ENCODE peak calls at places on chromosomes 16 and 17, in eight cellular contexts. W, J, F, L, C, T, Z and Y are unnamed samples.

GRCh38 chr16:56869513-56870270 is 4.7 kb downstream of the SLC12A3 start:
- DNase-seq in F (peak), J (peak), T (no peak), C (no peak), L (no peak), Z (no peak), W (peak), Y (peak)

GRCh38 chr17:699350-699749 is 15.3 kb downstream of the VPS53 start:
- DNase-seq in Z (no peak), F (no peak), W (no peak), C (no peak), J (no peak), T (no peak), L (no peak), Y (no peak)

GRCh38 chr16:55506708-55507107 is 2.2 kb upstream of the LPCAT2 start:
- DNase-seq in L (no peak), J (no peak), T (no peak), W (no peak), C (no peak), F (no peak), Z (no peak), Y (no peak)

GRCh38 chr17:39719966-39720365 is 10.4 kb downstream of the MIEN1 start:
- DNase-seq in C (no peak), J (no peak), T (no peak), Z (no peak), F (no peak), W (no peak), L (no peak), Y (no peak)

GRCh38 chr16:81745704-81746558 is 33.2 kb upstream of the PLCG2 start:
- DNase-seq in T (no peak), C (peak), W (peak), Z (no peak), L (no peak), J (peak), F (peak), Y (peak)

GRCh38 chr17:79890706-79891105 is 51.5 kb upstream of the CBX4 start:
- DNase-seq in W (no peak), L (no peak), T (no peak), C (peak), F (no peak), J (no peak), Z (no peak), Y (peak)

GRCh38 chr17:37541880-37542675 is 52.4 kb downstream of the DUSP14 start:
- DNase-seq in C (no peak), W (no peak), T (no peak), L (no peak), J (no peak), F (no peak), Z (no peak), Y (no peak)

GRCh38 chr17:7045492-7046126 is 1.7 kb upstream of the SLC16A11 start:
- DNase-seq in J (peak), Z (peak), L (no peak), W (peak), C (no peak), F (peak), T (peak), Y (no peak)

GRCh38 chr17:13919818-13920217 is 149.5 kb upstream of the COX10 start:
- DNase-seq in J (no peak), F (no peak), L (no peak), W (no peak), Z (no peak), T (no peak), C (no peak), Y (no peak)

GRCh38 chr17:54967621-54968258 is 714 bp downstream of the COX11 start:
- DNase-seq in J (peak), L (no peak), W (peak), F (peak), C (no peak), Z (no peak), T (no peak), Y (peak)

GRCh38 chr17:29936724-29937123 is 4.7 kb upstream of the EFCAB5 start:
- DNase-seq in J (no peak), Z (no peak), C (no peak), L (no peak), T (no peak), W (no peak), F (no peak), Y (no peak)

GRCh38 chr16:80718480-80719220 is 85.7 kb downstream of the CDYL2 start:
- DNase-seq in Z (no peak), L (no peak), T (no peak), F (no peak), J (no peak), W (no peak), C (no peak), Y (no peak)

GRCh38 chr16:72050769-72051464 is 3.4 kb upstream of the HP start:
- DNase-seq in T (peak), J (no peak), Z (no peak), F (no peak), W (no peak), C (no peak), L (no peak), Y (no peak)

GRCh38 chr17:56009795-56010715 is 143.2 kb upstream of the ANKFN1 start:
- DNase-seq in C (no peak), Z (no peak), F (no peak), L (no peak), W (no peak), J (no peak), T (no peak), Y (peak)

GRCh38 chr16:73846292-73846849 is 450.2 kb upstream of the PSMD7 start:
- DNase-seq in Z (no peak), W (no peak), C (no peak), L (no peak), F (no peak), J (no peak), T (no peak), Y (no peak)

GRCh38 chr16:22007509-22008214 is at the start of gene MOSMO:
- DNase-seq in J (peak), Z (no peak), L (no peak), T (no peak), F (peak), W (peak), C (peak), Y (peak)

GRCh38 chr16:80751167-80751566 is 53.2 kb downstream of the CDYL2 start:
- DNase-seq in W (no peak), L (no peak), J (no peak), C (no peak), T (no peak), F (no peak), Z (peak), Y (peak)

GRCh38 chr16:23132921-23133532 is 16.2 kb downstream of the USP31 start:
- DNase-seq in J (no peak), C (no peak), L (no peak), Z (no peak), T (no peak), W (peak), F (no peak), Y (peak)

GRCh38 chr17:9824797-9825338 is 856 bp upstream of the GLP2R start:
- DNase-seq in J (no peak), C (no peak), Z (no peak), F (no peak), L (no peak), W (no peak), T (no peak), Y (no peak)

GRCh38 chr16:81440888-81441663 is 3.5 kb upstream of the CMIP start:
- DNase-seq in W (no peak), L (no peak), F (no peak), T (no peak), J (no peak), Z (no peak), C (no peak), Y (no peak)

GRCh38 chr17:29734640-29735039 is 111.9 kb upstream of the CORO6 start:
- DNase-seq in W (no peak), J (no peak), T (no peak), L (no peak), F (no peak), Z (no peak), C (no peak), Y (no peak)

GRCh38 chr17:37368577-37368976 is 7.2 kb upstream of the C17orf78 start:
- DNase-seq in C (no peak), J (no peak), T (no peak), L (no peak), Z (no peak), F (no peak), W (no peak), Y (peak)

GRCh38 chr17:41464682-41465081 is 2.5 kb downstream of the KRT32 start:
- DNase-seq in J (peak), Z (peak), L (peak), C (peak), T (peak), F (no peak), W (no peak), Y (peak)

GRCh38 chr16:12398029-12398735 is 405.5 kb downstream of the CPPED1 start:
- DNase-seq in Z (no peak), T (no peak), F (no peak), L (no peak), J (no peak), C (no peak), W (no peak), Y (no peak)

GRCh38 chr17:7889166-7889584 is 586 bp downstream of the CHD3 start:
- DNase-seq in J (peak), C (peak), W (peak), Z (peak), F (peak), L (peak), T (peak), Y (peak)

GRCh38 chr17:12296120-12296727 is 275.5 kb downstream of the MAP2K4 start:
- DNase-seq in W (no peak), J (no peak), Z (peak), L (no peak), C (no peak), T (no peak), F (no peak), Y (peak)

GRCh38 chr16:3188925-3189825 is 1.2 kb downstream of the OR1F1 start:
- DNase-seq in W (no peak), C (no peak), F (peak), Z (no peak), T (no peak), J (peak), L (no peak), Y (peak)

GRCh38 chr17:82100502-82101298 is 2.7 kb upstream of the FASN start:
- DNase-seq in Z (no peak), W (no peak), C (no peak), T (no peak), L (no peak), J (no peak), F (no peak), Y (no peak)

GRCh38 chr17:48720263-48721008 is 1.9 kb downstream of the PRAC1 start:
- DNase-seq in Z (no peak), L (no peak), F (no peak), T (no peak), C (no peak), W (peak), J (no peak), Y (no peak)

GRCh38 chr17:49588726-49589555 is 13.3 kb downstream of the NXPH3 start:
- DNase-seq in J (no peak), C (no peak), W (no peak), T (peak), L (no peak), Z (no peak), F (no peak), Y (peak)

GRCh38 chr16:23608194-23608593 is 12.1 kb upstream of the NDUFAB1 start:
- DNase-seq in Z (peak), W (no peak), T (peak), C (no peak), F (no peak), L (peak), J (peak), Y (peak)

GRCh38 chr16:88911148-88911945 is 44.9 kb upstream of the PABPN1L start:
- DNase-seq in W (peak), F (no peak), Z (no peak), C (no peak), J (no peak), L (no peak), T (no peak), Y (no peak)

GRCh38 chr16:57504491-57504890 is 18.2 kb upstream of the DOK4 start:
- DNase-seq in L (no peak), Z (no peak), F (no peak), J (no peak), T (no peak), W (no peak), C (peak), Y (no peak)

GRCh38 chr16:49055824-49056545 is 225.7 kb downstream of the CBLN1 start:
- DNase-seq in T (no peak), Z (no peak), L (no peak), J (no peak), C (no peak), F (no peak), W (no peak), Y (no peak)

GRCh38 chr17:29378495-29378894 is 11.7 kb upstream of the TAOK1 start:
- DNase-seq in C (no peak), J (no peak), T (no peak), W (no peak), Z (no peak), F (no peak), L (no peak), Y (no peak)

GRCh38 chr16:68866933-68867332 is 23.6 kb downstream of the TANGO6 start:
- DNase-seq in L (no peak), W (no peak), C (no peak), J (no peak), T (no peak), Z (no peak), F (no peak), Y (no peak)

GRCh38 chr16:77971306-77972131 is 50.8 kb upstream of the CLEC3A start:
- DNase-seq in C (peak), W (peak), J (peak), F (peak), T (peak), L (peak), Z (peak), Y (peak)

GRCh38 chr16:4052096-4052495 is 64.1 kb downstream of the ADCY9 start:
- DNase-seq in J (no peak), W (no peak), T (no peak), L (no peak), Z (no peak), C (no peak), F (no peak), Y (no peak)

GRCh38 chr17:82077617-82078358 is 12.2 kb upstream of the DUS1L start:
- DNase-seq in T (no peak), C (no peak), W (no peak), Z (no peak), L (no peak), F (no peak), J (no peak), Y (no peak)